ENCODE peak calls at places on chromosomes 7 and 10, in eight cellular contexts. One of them, this sample, is unnamed.

GRCh38 chr7:26555971-26556830 is 264.5 kb downstream of the SNX10 start:
- DNase-seq in heart left ventricle: no peak
- DNase-seq in ascending aorta: no peak
- DNase-seq in uterus: no peak
- DNase-seq in kidney: no peak
- DNase-seq in effector memory CD4-positive, alpha-beta T cell: no peak
- DNase-seq in left ventricle myocardium inferior: no peak
- DNase-seq in pancreas: no peak
- DNase-seq in this sample: no peak

GRCh38 chr10:100446130-100446761 is 16.6 kb upstream of the WNT8B start:
- DNase-seq in uterus: no peak
- DNase-seq in heart left ventricle: no peak
- DNase-seq in ascending aorta: no peak
- DNase-seq in pancreas: no peak
- DNase-seq in effector memory CD4-positive, alpha-beta T cell: no peak
- DNase-seq in left ventricle myocardium inferior: no peak
- DNase-seq in kidney: no peak
- DNase-seq in this sample: no peak

GRCh38 chr7:91066627-91067026 is 197.6 kb upstream of the FZD1 start:
- DNase-seq in ascending aorta: no peak
- DNase-seq in kidney: no peak
- DNase-seq in effector memory CD4-positive, alpha-beta T cell: no peak
- DNase-seq in left ventricle myocardium inferior: no peak
- DNase-seq in pancreas: no peak
- DNase-seq in heart left ventricle: no peak
- DNase-seq in uterus: no peak
- DNase-seq in this sample: no peak

GRCh38 chr10:10528563-10528910 is 489.1 kb upstream of the CELF2 start:
- DNase-seq in pancreas: no peak
- DNase-seq in kidney: no peak
- DNase-seq in effector memory CD4-positive, alpha-beta T cell: no peak
- DNase-seq in uterus: no peak
- DNase-seq in ascending aorta: no peak
- DNase-seq in left ventricle myocardium inferior: no peak
- DNase-seq in heart left ventricle: no peak
- DNase-seq in this sample: no peak

GRCh38 chr10:95290446-95290800 is 380 bp downstream of the PDLIM1 start:
- DNase-seq in ascending aorta: no peak
- DNase-seq in pancreas: no peak
- DNase-seq in uterus: no peak
- DNase-seq in left ventricle myocardium inferior: peak
- DNase-seq in effector memory CD4-positive, alpha-beta T cell: no peak
- DNase-seq in heart left ventricle: no peak
- DNase-seq in kidney: no peak
- DNase-seq in this sample: no peak

GRCh38 chr10:128097783-128098182 is 28.4 kb downstream of the MKI67 start:
- DNase-seq in left ventricle myocardium inferior: no peak
- DNase-seq in ascending aorta: no peak
- DNase-seq in effector memory CD4-positive, alpha-beta T cell: no peak
- DNase-seq in pancreas: no peak
- DNase-seq in heart left ventricle: no peak
- DNase-seq in kidney: no peak
- DNase-seq in uterus: no peak
- DNase-seq in this sample: no peak

GRCh38 chr7:151565541-151565940 is 45.8 kb upstream of the RHEB start:
- DNase-seq in effector memory CD4-positive, alpha-beta T cell: no peak
- DNase-seq in left ventricle myocardium inferior: no peak
- DNase-seq in uterus: no peak
- DNase-seq in ascending aorta: no peak
- DNase-seq in pancreas: no peak
- DNase-seq in heart left ventricle: no peak
- DNase-seq in kidney: no peak
- DNase-seq in this sample: no peak

GRCh38 chr10:78035025-78035424 is 1.4 kb downstream of the RPS24 start:
- DNase-seq in pancreas: no peak
- DNase-seq in effector memory CD4-positive, alpha-beta T cell: no peak
- DNase-seq in heart left ventricle: no peak
- DNase-seq in ascending aorta: no peak
- DNase-seq in left ventricle myocardium inferior: no peak
- DNase-seq in uterus: no peak
- DNase-seq in kidney: no peak
- DNase-seq in this sample: no peak

GRCh38 chr7:100983451-100984187 is 14.3 kb downstream of the MUC12 start:
- DNase-seq in pancreas: no peak
- DNase-seq in kidney: peak
- DNase-seq in ascending aorta: no peak
- DNase-seq in effector memory CD4-positive, alpha-beta T cell: no peak
- DNase-seq in heart left ventricle: no peak
- DNase-seq in left ventricle myocardium inferior: no peak
- DNase-seq in uterus: no peak
- DNase-seq in this sample: no peak

GRCh38 chr7:92404170-92404614 is 43.1 kb upstream of the GATAD1 start:
- DNase-seq in effector memory CD4-positive, alpha-beta T cell: no peak
- DNase-seq in heart left ventricle: no peak
- DNase-seq in left ventricle myocardium inferior: no peak
- DNase-seq in uterus: no peak
- DNase-seq in ascending aorta: no peak
- DNase-seq in kidney: no peak
- DNase-seq in pancreas: no peak
- DNase-seq in this sample: no peak

GRCh38 chr10:6537704-6538103 is 42.4 kb downstream of the PRKCQ start:
- DNase-seq in left ventricle myocardium inferior: peak
- DNase-seq in kidney: no peak
- DNase-seq in heart left ventricle: peak
- DNase-seq in effector memory CD4-positive, alpha-beta T cell: no peak
- DNase-seq in ascending aorta: no peak
- DNase-seq in uterus: no peak
- DNase-seq in pancreas: no peak
- DNase-seq in this sample: no peak
- H3K27ac ChIP-seq in left ventricle myocardium inferior: no peak
- H3K27ac ChIP-seq in kidney: no peak
- H3K27ac ChIP-seq in heart left ventricle: no peak
- H3K27ac ChIP-seq in effector memory CD4-positive, alpha-beta T cell: no peak
- H3K27ac ChIP-seq in ascending aorta: no peak
- H3K27ac ChIP-seq in uterus: no peak
- H3K27ac ChIP-seq in pancreas: no peak
- H3K27ac ChIP-seq in this sample: no peak

GRCh38 chr10:6726924-6727323 is 146.8 kb upstream of the PRKCQ start:
- DNase-seq in uterus: no peak
- DNase-seq in pancreas: no peak
- DNase-seq in ascending aorta: no peak
- DNase-seq in effector memory CD4-positive, alpha-beta T cell: no peak
- DNase-seq in heart left ventricle: no peak
- DNase-seq in kidney: no peak
- DNase-seq in left ventricle myocardium inferior: no peak
- DNase-seq in this sample: no peak

GRCh38 chr10:6722616-6723004 is 142.5 kb upstream of the PRKCQ start:
- DNase-seq in heart left ventricle: no peak
- DNase-seq in ascending aorta: no peak
- DNase-seq in pancreas: no peak
- DNase-seq in uterus: no peak
- DNase-seq in kidney: no peak
- DNase-seq in effector memory CD4-positive, alpha-beta T cell: no peak
- DNase-seq in left ventricle myocardium inferior: no peak
- DNase-seq in this sample: no peak

GRCh38 chr10:6721480-6721879 is 141.4 kb upstream of the PRKCQ start:
- DNase-seq in effector memory CD4-positive, alpha-beta T cell: no peak
- DNase-seq in pancreas: peak
- DNase-seq in ascending aorta: peak
- DNase-seq in heart left ventricle: peak
- DNase-seq in uterus: peak
- DNase-seq in left ventricle myocardium inferior: peak
- DNase-seq in kidney: peak
- DNase-seq in this sample: no peak

GRCh38 chr10:6716521-6716920 is 136.4 kb upstream of the PRKCQ start:
- DNase-seq in kidney: no peak
- DNase-seq in ascending aorta: no peak
- DNase-seq in heart left ventricle: no peak
- DNase-seq in pancreas: no peak
- DNase-seq in effector memory CD4-positive, alpha-beta T cell: no peak
- DNase-seq in uterus: peak
- DNase-seq in left ventricle myocardium inferior: no peak
- DNase-seq in this sample: no peak

DNA sequence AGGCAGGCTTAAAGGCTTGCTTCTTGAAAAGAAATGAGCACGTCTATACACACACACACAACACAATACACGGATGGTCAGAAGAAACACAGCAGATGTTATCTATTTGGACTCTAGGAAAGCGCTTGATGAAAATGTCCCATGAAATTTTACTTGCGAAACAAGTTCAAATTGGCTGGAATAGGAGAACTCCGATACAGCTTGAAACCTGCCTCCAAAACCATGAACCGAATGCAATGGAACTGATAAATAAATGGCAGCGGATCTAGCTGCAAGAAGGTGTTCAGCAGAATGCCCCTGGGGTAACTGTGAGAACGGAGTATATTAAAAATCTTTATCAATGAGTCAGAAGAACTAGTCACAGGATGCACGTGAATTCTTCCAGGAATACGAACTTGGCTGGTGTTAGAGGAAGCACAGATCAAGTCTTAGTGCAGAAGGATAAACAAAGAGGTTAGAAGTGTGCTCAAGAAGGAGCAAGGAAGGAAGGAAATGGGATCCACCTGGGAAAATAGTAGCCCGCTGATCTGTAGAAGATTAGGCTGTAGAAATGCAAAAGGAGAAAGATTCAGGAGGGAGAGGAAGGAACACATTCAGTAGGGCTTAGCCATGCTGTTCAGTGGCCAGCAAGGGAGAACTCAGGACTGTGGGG is 142.0 kb upstream of the PRKCQ start:
- DNase-seq in heart left ventricle: no peak
- DNase-seq in pancreas: no peak
- DNase-seq in effector memory CD4-positive, alpha-beta T cell: no peak
- DNase-seq in left ventricle myocardium inferior: no peak
- DNase-seq in kidney: no peak
- DNase-seq in uterus: peak
- DNase-seq in ascending aorta: no peak
- DNase-seq in this sample: no peak
- H3K27ac ChIP-seq in heart left ventricle: peak
- H3K27ac ChIP-seq in pancreas: no peak
- H3K27ac ChIP-seq in effector memory CD4-positive, alpha-beta T cell: no peak
- H3K27ac ChIP-seq in left ventricle myocardium inferior: peak
- H3K27ac ChIP-seq in kidney: no peak
- H3K27ac ChIP-seq in uterus: peak
- H3K27ac ChIP-seq in ascending aorta: no peak
- H3K27ac ChIP-seq in this sample: no peak

GRCh38 chr10:69729326-69730048 is 72.2 kb upstream of the COL13A1 start:
- DNase-seq in pancreas: no peak
- DNase-seq in ascending aorta: no peak
- DNase-seq in uterus: no peak
- DNase-seq in left ventricle myocardium inferior: no peak
- DNase-seq in effector memory CD4-positive, alpha-beta T cell: no peak
- DNase-seq in kidney: no peak
- DNase-seq in heart left ventricle: no peak
- DNase-seq in this sample: no peak
- H3K27ac ChIP-seq in pancreas: no peak
- H3K27ac ChIP-seq in ascending aorta: peak
- H3K27ac ChIP-seq in uterus: no peak
- H3K27ac ChIP-seq in left ventricle myocardium inferior: peak
- H3K27ac ChIP-seq in effector memory CD4-positive, alpha-beta T cell: no peak
- H3K27ac ChIP-seq in kidney: no peak
- H3K27ac ChIP-seq in heart left ventricle: peak
- H3K27ac ChIP-seq in this sample: no peak

GRCh38 chr10:82397859-82398258 is 522.9 kb downstream of the NRG3 start:
- DNase-seq in effector memory CD4-positive, alpha-beta T cell: no peak
- DNase-seq in kidney: no peak
- DNase-seq in ascending aorta: no peak
- DNase-seq in uterus: no peak
- DNase-seq in pancreas: no peak
- DNase-seq in left ventricle myocardium inferior: no peak
- DNase-seq in heart left ventricle: no peak
- DNase-seq in this sample: no peak

GRCh38 chr10:82399850-82400249 is 524.9 kb downstream of the NRG3 start:
- DNase-seq in uterus: no peak
- DNase-seq in ascending aorta: no peak
- DNase-seq in left ventricle myocardium inferior: no peak
- DNase-seq in pancreas: no peak
- DNase-seq in kidney: no peak
- DNase-seq in effector memory CD4-positive, alpha-beta T cell: no peak
- DNase-seq in heart left ventricle: no peak
- DNase-seq in this sample: no peak

GRCh38 chr10:82394987-82395386 is 520.0 kb downstream of the NRG3 start:
- DNase-seq in left ventricle myocardium inferior: no peak
- DNase-seq in pancreas: no peak
- DNase-seq in uterus: no peak
- DNase-seq in heart left ventricle: no peak
- DNase-seq in ascending aorta: no peak
- DNase-seq in effector memory CD4-positive, alpha-beta T cell: no peak
- DNase-seq in kidney: no peak
- DNase-seq in this sample: no peak

GRCh38 chr10:82394122-82394521 is 519.1 kb downstream of the NRG3 start:
- DNase-seq in uterus: no peak
- DNase-seq in effector memory CD4-positive, alpha-beta T cell: no peak
- DNase-seq in left ventricle myocardium inferior: peak
- DNase-seq in kidney: no peak
- DNase-seq in ascending aorta: no peak
- DNase-seq in pancreas: peak
- DNase-seq in heart left ventricle: peak
- DNase-seq in this sample: peak

DNA sequence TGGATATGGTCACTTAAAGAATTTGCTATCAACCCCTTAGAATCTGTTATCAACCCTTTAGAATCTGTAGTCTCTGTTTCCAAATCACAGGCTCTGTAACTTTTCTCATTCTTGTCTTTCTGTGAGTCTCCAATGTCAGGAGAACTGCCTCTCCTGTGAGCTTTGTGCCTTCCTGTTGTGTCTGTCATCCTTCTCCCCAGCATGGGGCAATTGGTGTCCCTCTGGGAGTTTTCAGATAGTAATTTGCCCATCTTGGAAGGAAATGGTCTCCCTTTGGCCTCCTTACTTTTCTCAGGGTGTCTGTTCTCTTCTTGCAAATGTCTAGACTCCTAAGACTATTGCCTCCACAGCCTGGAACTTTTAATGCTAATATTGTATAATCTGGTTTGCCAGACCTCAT is 521.9 kb downstream of the NRG3 start:
- DNase-seq in left ventricle myocardium inferior: no peak
- DNase-seq in kidney: no peak
- DNase-seq in pancreas: no peak
- DNase-seq in uterus: no peak
- DNase-seq in effector memory CD4-positive, alpha-beta T cell: no peak
- DNase-seq in heart left ventricle: no peak
- DNase-seq in ascending aorta: no peak
- DNase-seq in this sample: no peak
- H3K27ac ChIP-seq in left ventricle myocardium inferior: no peak
- H3K27ac ChIP-seq in kidney: no peak
- H3K27ac ChIP-seq in pancreas: no peak
- H3K27ac ChIP-seq in uterus: no peak
- H3K27ac ChIP-seq in effector memory CD4-positive, alpha-beta T cell: no peak
- H3K27ac ChIP-seq in heart left ventricle: no peak
- H3K27ac ChIP-seq in ascending aorta: no peak
- H3K27ac ChIP-seq in this sample: no peak